ENCODE peak calls at places on chromosomes 5 and 9, in five cellular contexts. D, P, A, U and G are unnamed samples.

GRCh38 chr9:85064811-85065371 is 395.4 kb downstream of the NTRK2 start:
- DNase-seq in D (no peak), U (no peak), A (no peak), P (no peak), G (no peak)

GRCh38 chr5:25713259-25713658 is 1068.5 kb upstream of the CDH10 start:
- DNase-seq in D (no peak), U (no peak), A (no peak), P (no peak), G (peak)

GRCh38 chr9:18173923-18174322 is 300.0 kb upstream of the ADAMTSL1 start:
- DNase-seq in A (no peak), U (no peak), D (no peak), P (no peak), G (no peak)

GRCh38 chr5:178284996-178285395 is 52.4 kb upstream of the PHYKPL start:
- DNase-seq in D (no peak), U (no peak), P (no peak), A (no peak), G (no peak)

GRCh38 chr9:124567362-124567761 is 60.2 kb upstream of the NR5A1 start:
- DNase-seq in U (no peak), P (no peak), D (no peak), A (no peak), G (no peak)

GRCh38 chr9:105554042-105554441 is 3.9 kb upstream of the FKTN start:
- DNase-seq in A (no peak), U (no peak), D (peak), P (no peak), G (no peak)

GRCh38 chr5:169762338-169763095 is 125.4 kb downstream of the DOCK2 start:
- DNase-seq in P (no peak), D (peak), U (no peak), A (no peak), G (no peak)

GRCh38 chr9:4048441-4048840 is 251.4 kb downstream of the GLIS3 start:
- DNase-seq in P (peak), U (no peak), D (peak), A (no peak), G (no peak)

GRCh38 chr9:120742951-120743416 is 28.7 kb upstream of the MEGF9 start:
- DNase-seq in D (peak), P (no peak), U (no peak), A (no peak), G (no peak)

GRCh38 chr9:93299418-93300174 is 115.7 kb downstream of the WNK2 start:
- DNase-seq in U (no peak), A (peak), P (no peak), D (no peak), G (no peak)

GRCh38 chr5:96852769-96853168 is 23.5 kb upstream of the ERAP2 start:
- DNase-seq in U (no peak), D (peak), A (no peak), P (no peak), G (no peak)

GRCh38 chr5:102511666-102512065 is 12.9 kb upstream of the SLCO6A1 start:
- DNase-seq in P (no peak), U (no peak), D (peak), A (no peak), G (no peak)

GRCh38 chr5:134503937-134504437 is 21.5 kb upstream of the JADE2 start:
- DNase-seq in A (no peak), D (peak), P (no peak), U (no peak), G (no peak)

GRCh38 chr5:1967716-1968115 is 85.0 kb upstream of the IRX4 start:
- DNase-seq in P (no peak), D (no peak), U (no peak), A (no peak), G (no peak)

GRCh38 chr9:79686381-79687130 is 114.8 kb downstream of the TLE4 start:
- DNase-seq in D (peak), P (peak), U (no peak), A (peak), G (no peak)

GRCh38 chr5:153223376-153223775 is 267.1 kb upstream of the GRIA1 start:
- DNase-seq in D (no peak), P (no peak), U (no peak), A (no peak), G (no peak)

GRCh38 chr5:150946351-150946905 is 41.6 kb upstream of the ZNF300 start:
- DNase-seq in U (no peak), P (peak), D (peak), A (peak), G (no peak)

GRCh38 chr5:56108212-56108611 is 113.4 kb upstream of the IL6ST start:
- DNase-seq in A (no peak), U (no peak), P (no peak), D (no peak), G (no peak)

GRCh38 chr9:83220737-83221136 is 157.8 kb upstream of the RASEF start:
- DNase-seq in P (no peak), U (no peak), A (no peak), D (peak), G (no peak)

GRCh38 chr9:21443849-21444625 is 3.8 kb downstream of the IFNA1 start:
- DNase-seq in D (no peak), U (no peak), A (no peak), P (no peak), G (no peak)

GRCh38 chr5:50767588-50767987 is 101.2 kb downstream of the PARP8 start:
- DNase-seq in D (peak), U (no peak), P (peak), A (no peak), G (no peak)

GRCh38 chr9:77848897-77849296 is 182.7 kb downstream of the GNAQ start:
- DNase-seq in U (no peak), P (peak), A (peak), D (peak), G (no peak)

GRCh38 chr9:81759680-81760215 is 70.4 kb upstream of the TLE1 start:
- DNase-seq in A (no peak), P (peak), U (no peak), D (peak), G (no peak)

GRCh38 chr5:158812381-158812780 is 287.3 kb downstream of the EBF1 start:
- DNase-seq in U (no peak), D (no peak), P (no peak), A (peak), G (peak)

GRCh38 chr9:135330307-135330631 is 149.3 kb upstream of the PPP1R26 start:
- DNase-seq in A (no peak), D (no peak), U (peak), P (no peak), G (no peak)

GRCh38 chr9:111872886-111873285 is 23.7 kb upstream of the UGCG start:
- DNase-seq in P (no peak), A (no peak), U (no peak), D (no peak), G (no peak)

DNA sequence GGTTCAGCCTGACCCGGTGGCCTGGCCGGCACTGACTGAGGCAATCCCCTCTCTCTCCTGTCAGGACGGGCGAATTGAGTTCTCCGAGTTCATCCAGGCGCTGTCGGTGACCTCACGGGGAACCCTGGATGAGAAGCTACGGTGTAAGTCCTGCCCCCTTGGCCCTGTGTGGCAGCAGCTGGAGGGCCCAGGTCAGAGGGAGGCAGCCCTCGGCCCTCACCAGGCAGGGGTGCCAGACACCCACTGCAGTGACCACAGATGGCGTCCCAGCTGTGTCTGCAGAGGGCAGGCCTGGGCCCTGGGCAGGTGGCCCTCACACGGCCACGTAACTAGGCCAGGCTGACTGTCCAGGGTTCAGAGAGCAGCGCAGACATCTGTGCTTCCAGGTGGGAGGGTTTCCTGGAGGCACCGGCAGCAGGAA is 45.9 kb upstream of the HMCN2 start:
- DNase-seq in D (no peak), A (no peak), P (no peak), U (no peak), G (no peak)
- TF ChIP-seq CTCF in D (no peak), A (no peak), P (no peak), U (no peak), G (no peak)

GRCh38 chr5:77086611-77087483 is at the start of gene ZBED3:
- DNase-seq in D (peak), A (peak), P (peak), U (peak), G (peak)
- TF ChIP-seq CTCF in D (peak), A (no peak), P (no peak), U (peak), G (peak)

DNA sequence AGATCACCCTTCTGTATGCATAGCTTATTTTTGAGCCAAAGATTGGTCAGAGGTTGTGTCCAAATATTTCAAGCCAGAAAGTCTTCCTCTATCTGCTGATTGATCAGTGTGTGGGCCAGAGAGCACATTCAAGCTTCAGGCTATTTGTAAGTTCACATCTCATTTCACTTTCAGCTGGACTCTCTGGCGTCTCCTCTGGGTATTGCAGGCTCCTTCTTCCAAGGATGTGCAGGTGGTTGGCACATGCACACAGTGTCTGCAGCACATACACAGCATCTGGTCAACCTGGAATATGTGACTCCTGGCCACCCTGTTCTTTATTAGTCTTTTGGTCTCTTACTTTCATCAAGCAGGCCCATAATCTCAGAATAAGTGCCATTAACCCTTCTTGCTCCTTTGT is 516.1 kb downstream of the ANXA1 start:
- DNase-seq in D (no peak), A (no peak), U (no peak), P (no peak), G (no peak)
- TF ChIP-seq CTCF in D (peak), A (no peak), U (peak), P (no peak), G (no peak)

DNA sequence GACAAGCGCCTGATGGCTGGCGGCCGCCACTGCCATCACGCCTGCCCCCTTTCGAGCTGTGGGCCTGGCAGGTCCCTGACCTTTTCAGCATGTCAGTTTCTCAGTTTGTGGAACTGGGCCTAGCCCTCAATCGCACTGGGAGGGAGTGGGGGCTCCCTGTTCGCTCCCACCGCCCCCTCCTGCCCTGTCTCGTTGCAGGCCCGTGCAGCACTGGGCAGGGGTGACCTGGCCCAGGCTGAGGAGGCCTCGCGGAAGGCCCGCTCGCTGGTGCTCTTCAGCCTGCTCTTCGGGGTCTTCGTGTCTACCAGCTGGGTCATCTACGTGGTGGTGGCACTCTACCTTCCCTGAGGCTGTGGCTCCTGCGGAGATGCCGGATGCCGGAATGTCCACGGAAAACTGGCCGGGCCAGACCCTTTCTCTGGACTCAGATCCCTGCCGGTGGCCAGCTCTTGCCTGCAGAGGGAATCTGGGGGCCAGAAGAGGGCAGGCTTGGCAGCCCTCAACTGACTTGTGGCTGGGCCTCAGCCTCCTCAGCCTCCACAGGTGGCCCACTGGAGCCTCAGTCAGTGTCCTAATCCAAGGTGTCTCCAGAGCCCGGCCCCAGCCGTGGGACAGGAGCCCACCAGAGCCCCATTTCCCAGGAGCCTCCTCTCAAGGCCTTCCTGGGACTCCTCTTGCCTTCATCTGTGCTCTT is 12.7 kb downstream of the PRRT1B start:
- DNase-seq in D (no peak), A (no peak), P (no peak), U (no peak), G (no peak)
- TF ChIP-seq CTCF in D (no peak), A (no peak), P (no peak), U (no peak), G (no peak)

DNA sequence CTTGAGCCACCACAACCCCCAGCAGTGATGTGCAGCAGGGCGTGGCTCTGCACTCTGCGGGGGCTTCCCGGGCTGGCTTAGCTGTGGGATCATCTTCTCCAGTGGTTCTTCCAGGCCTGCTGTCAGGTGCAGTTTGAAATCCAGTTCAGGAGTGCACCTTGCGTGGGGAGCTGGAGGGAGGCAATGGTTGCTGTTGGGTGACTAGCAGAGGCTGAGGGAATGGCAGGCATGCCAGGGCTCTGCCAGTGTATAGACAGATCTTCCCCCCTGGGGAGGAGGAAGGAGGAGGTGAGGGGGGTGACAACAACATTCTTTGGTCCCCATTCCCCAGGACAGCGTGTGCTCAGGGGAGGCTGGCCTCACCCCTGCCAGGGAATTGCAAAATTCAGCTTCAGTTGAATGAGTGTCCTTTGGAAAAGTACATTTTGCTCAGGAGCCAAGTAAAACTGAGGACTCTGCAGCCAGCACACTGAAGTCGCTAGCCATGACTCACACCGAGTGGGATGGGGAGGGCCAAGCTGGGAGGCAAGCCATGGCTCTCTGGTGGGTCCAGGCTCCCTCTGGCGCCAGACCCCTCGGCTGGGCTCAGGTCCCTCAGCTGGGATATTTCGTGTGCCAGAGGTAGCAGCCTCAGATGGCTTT is 35.0 kb downstream of the ERGIC1 start:
- DNase-seq in D (peak), U (no peak), P (no peak), A (peak), G (no peak)
- TF ChIP-seq CTCF in D (peak), U (no peak), P (peak), A (peak), G (no peak)